ENCODE peak calls at places on chromosomes 6 and 20, in five cellular contexts. J is ascending aorta; F is tibial artery; D is stimulated activated CD4-positive, alpha-beta T cell treated with anti-CD3 and anti-CD28 coated beads, TNF-alpha, amount 100 ng/mL, for 4 hours; W is HFFc6. C is an unnamed sample.

GRCh38 chr20:4813839-4814695 is 92.4 kb downstream of the PRND start:
- DNase-seq in J (no peak), F (peak; percentile 66), D (peak; percentile 58), W (no peak), C (peak; percentile 77)

GRCh38 chr20:25600632-25601031 is 15.3 kb upstream of the NINL start:
- DNase-seq in J (no peak), F (no peak), D (no peak), W (no peak), C (no peak)

GRCh38 chr6:135087403-135087802 is 32.8 kb upstream of the HBS1L start:
- DNase-seq in J (no peak), F (no peak), D (no peak), W (no peak), C (no peak)

GRCh38 chr6:89371849-89372505 is 19.5 kb upstream of the UBE2J1 start:
- DNase-seq in J (peak; percentile 86), F (peak; percentile 81), D (peak; percentile 65), W (peak; percentile 37), C (peak; percentile 78)

GRCh38 chr20:44435630-44436335 is 39.9 kb upstream of the TTPAL start:
- DNase-seq in J (no peak), F (no peak), D (no peak), W (no peak), C (no peak)

GRCh38 chr6:85458782-85459181 is 8.9 kb downstream of the NT5E start:
- DNase-seq in J (no peak), F (no peak), D (no peak), W (no peak), C (no peak)

GRCh38 chr20:9059931-9060330 is 9.0 kb upstream of the PLCB4 start:
- DNase-seq in J (no peak), F (no peak), D (no peak), W (peak; percentile 56), C (no peak)

GRCh38 chr6:25175656-25176055 is 103.5 kb upstream of the CARMIL1 start:
- DNase-seq in J (no peak), F (no peak), D (no peak), W (no peak), C (no peak)

GRCh38 chr20:32232487-32232886 is 24.8 kb downstream of the POFUT1 start:
- DNase-seq in J (no peak), F (no peak), D (no peak), W (no peak), C (no peak)

C was measured in CD14-positive monocyte.